ENCODE peak calls at places on chromosomes 6 and 20, in six cellular contexts. Y, B, V, R, F and A are unnamed samples.

GRCh38 chr6:117352466-117353081 is 73.2 kb downstream of the ROS1 start:
- DNase-seq in Y (no peak), B (peak), V (peak), R (peak), F (peak), A (no peak)

GRCh38 chr20:32208499-32209154 is 947 bp downstream of the POFUT1 start:
- DNase-seq in Y (no peak), B (no peak), V (no peak), R (no peak), F (no peak), A (no peak)

GRCh38 chr6:129889580-129889979 is 28.5 kb upstream of the TMEM244 start:
- DNase-seq in Y (no peak), B (no peak), V (peak), R (peak), F (peak), A (peak)

GRCh38 chr6:56729719-56730118 is 87.0 kb upstream of the DST start:
- DNase-seq in Y (no peak), B (no peak), V (peak), R (peak), F (peak), A (peak)

GRCh38 chr20:58892126-58892931 is 39.8 kb downstream of the GNAS start:
- DNase-seq in Y (peak), B (peak), V (peak), R (peak), F (peak), A (peak)

GRCh38 chr6:41705996-41706835 is 29.2 kb downstream of the TFEB start:
- DNase-seq in Y (peak), B (peak), V (peak), R (peak), F (peak), A (peak)

GRCh38 chr20:36555248-36555647 is 13.9 kb downstream of the MYL9 start:
- DNase-seq in Y (no peak), B (no peak), V (no peak), R (no peak), F (no peak), A (no peak)

GRCh38 chr6:31197559-31198305 is 27.2 kb upstream of the POU5F1 start:
- DNase-seq in Y (peak), B (peak), V (peak), R (peak), F (peak), A (peak)

GRCh38 chr6:168249746-168250145 is 69.8 kb downstream of the DACT2 start:
- DNase-seq in Y (no peak), B (no peak), V (no peak), R (no peak), F (no peak), A (no peak)

GRCh38 chr20:34970193-34971037 is 14.7 kb downstream of the MYH7B start:
- DNase-seq in Y (no peak), B (no peak), V (no peak), R (no peak), F (no peak), A (no peak)

GRCh38 chr6:16371401-16371800 is 133.0 kb downstream of the GMPR start:
- DNase-seq in Y (no peak), B (no peak), V (no peak), R (no peak), F (no peak), A (no peak)

GRCh38 chr20:2301164-2301622 is 5.4 kb downstream of the TGM3 start:
- DNase-seq in Y (peak), B (no peak), V (peak), R (peak), F (no peak), A (peak)

GRCh38 chr20:62602550-62602949 is 39.8 kb upstream of the SLCO4A1 start:
- DNase-seq in Y (no peak), B (peak), V (peak), R (no peak), F (no peak), A (peak)

GRCh38 chr6:138227316-138227781 is 9.1 kb upstream of the PBOV1 start:
- DNase-seq in Y (peak), B (no peak), V (peak), R (no peak), F (no peak), A (no peak)

GRCh38 chr6:3390698-3391097 is 66.2 kb downstream of the SLC22A23 start:
- DNase-seq in Y (no peak), B (no peak), V (peak), R (peak), F (peak), A (peak)

GRCh38 chr20:48026981-48027592 is 241.8 kb upstream of the SULF2 start:
- DNase-seq in Y (no peak), B (no peak), V (no peak), R (no peak), F (no peak), A (no peak)

GRCh38 chr20:48832423-48832735 is 4.6 kb upstream of the PREX1 start:
- DNase-seq in Y (no peak), B (no peak), V (no peak), R (no peak), F (no peak), A (no peak)

GRCh38 chr20:12970372-12970821 is 38.4 kb upstream of the SPTLC3 start:
- DNase-seq in Y (no peak), B (peak), V (peak), R (peak), F (peak), A (peak)

GRCh38 chr6:14228571-14228970 is 111.0 kb downstream of the CD83 start:
- DNase-seq in Y (peak), B (no peak), V (peak), R (peak), F (peak), A (peak)

GRCh38 chr6:112234596-112234995 is 19.8 kb downstream of the LAMA4 start:
- DNase-seq in Y (no peak), B (no peak), V (peak), R (peak), F (peak), A (no peak)

GRCh38 chr20:44447827-44448419 is 27.8 kb upstream of the TTPAL start:
- DNase-seq in Y (no peak), B (no peak), V (no peak), R (no peak), F (no peak), A (no peak)

GRCh38 chr20:37284691-37285124 is 4.7 kb upstream of the MANBAL start:
- DNase-seq in Y (no peak), B (no peak), V (no peak), R (no peak), F (no peak), A (no peak)

GRCh38 chr20:49346682-49347081 is 68.8 kb upstream of the ZNFX1 start:
- DNase-seq in Y (no peak), B (no peak), V (no peak), R (no peak), F (no peak), A (no peak)

GRCh38 chr6:106974337-106974998 is at the start of gene CD24:
- DNase-seq in Y (peak), B (peak), V (peak), R (no peak), F (no peak), A (peak)

GRCh38 chr6:139538366-139538765 is 163.9 kb upstream of the CITED2 start:
- DNase-seq in Y (no peak), B (no peak), V (no peak), R (no peak), F (no peak), A (no peak)

GRCh38 chr6:7545509-7546369 is 4.3 kb downstream of the DSP start:
- DNase-seq in Y (no peak), B (no peak), V (peak), R (no peak), F (no peak), A (peak)